ENCODE peak calls at places on chromosomes 16 and 17, in four cellular contexts. C is amygdala, H is ELF-1, A is endothelial cell. X is an unnamed sample.

GRCh38 chr16:48003226-48003907 is 152.4 kb downstream of the ABCC12 start:
- DNase-seq in C (no peak), A (no peak), H (peak), X (peak)

GRCh38 chr16:57590654-57591085 is 37.8 kb upstream of the ADGRG1 start:
- DNase-seq in A (no peak), H (no peak), C (no peak), X (no peak)

GRCh38 chr16:4691666-4692412 is 1.5 kb upstream of the NUDT16L1 start:
- DNase-seq in H (no peak), A (no peak), C (no peak), X (no peak)

GRCh38 chr16:57818377-57819055 is 16.2 kb upstream of the KIFC3 start:
- DNase-seq in H (no peak), A (no peak), C (no peak), X (no peak)

GRCh38 chr16:22788190-22788530 is 25.8 kb upstream of the HS3ST2 start:
- DNase-seq in A (no peak), C (no peak), H (no peak), X (no peak)

GRCh38 chr16:35252356-35252936 is 1793.0 kb downstream of the TP53TG3F start:
- DNase-seq in C (no peak), H (no peak), A (no peak), X (no peak)

GRCh38 chr17:79950306-79950705 is 85.4 kb downstream of the TBC1D16 start:
- DNase-seq in C (no peak), H (peak), A (no peak), X (no peak)

GRCh38 chr17:29524692-29525091 is 42.1 kb downstream of the ABHD15 start:
- DNase-seq in H (no peak), C (no peak), A (no peak), X (no peak)

GRCh38 chr16:9297437-9298113 is 206.1 kb downstream of the HAPSTR1 start:
- DNase-seq in C (peak), A (peak), H (peak), X (no peak)

GRCh38 chr16:46620265-46621005 is 744 bp downstream of the SHCBP1 start:
- DNase-seq in C (no peak), A (no peak), H (no peak), X (no peak)

GRCh38 chr16:70758786-70759185 is 42.2 kb downstream of the VAC14 start:
- DNase-seq in C (no peak), H (no peak), A (no peak), X (no peak)

GRCh38 chr17:76075364-76076099 is 951 bp downstream of the GALR2 start:
- DNase-seq in A (peak), C (no peak), H (peak), X (no peak)

GRCh38 chr16:47778106-47778803 is 317.1 kb downstream of the PHKB start:
- DNase-seq in A (no peak), C (no peak), H (no peak), X (no peak)

GRCh38 chr17:7856081-7856791 is 1.1 kb downstream of the NAA38 start:
- DNase-seq in A (peak), C (no peak), H (peak), X (no peak)

GRCh38 chr17:48577946-48578615 is at the start of gene HOXB4:
- DNase-seq in H (peak), C (no peak), A (peak), X (peak)

GRCh38 chr17:64536913-64537312 is 30.1 kb downstream of the CEP95 start:
- DNase-seq in C (no peak), A (no peak), H (no peak), X (no peak)

GRCh38 chr17:45990836-45991235 is 8.2 kb upstream of the STH start:
- DNase-seq in A (no peak), C (no peak), H (no peak), X (no peak)

GRCh38 chr17:39722104-39722503 is 8.2 kb downstream of the MIEN1 start:
- DNase-seq in H (no peak), A (no peak), C (no peak), X (no peak)

GRCh38 chr17:6427284-6427781 is 7.6 kb downstream of the AIPL1 start:
- DNase-seq in A (no peak), H (no peak), C (no peak), X (no peak)

GRCh38 chr17:68061512-68062313 is 26.2 kb downstream of the KPNA2 start:
- DNase-seq in H (no peak), A (no peak), C (no peak), X (no peak)

GRCh38 chr16:11978080-11978479 is 1.5 kb downstream of the SNX29 start:
- DNase-seq in H (no peak), A (no peak), C (no peak), X (no peak)

GRCh38 chr17:76333673-76334505 is 19.8 kb downstream of the PRPSAP1 start:
- DNase-seq in H (no peak), C (no peak), A (no peak), X (no peak)

X was measured in NCI-H446 treated with DMSO at 0.1 percent for 48 hours.